ENCODE peak calls at places on chromosomes 3 and 15, in six cellular contexts. J is psoas muscle, I is kidney, A is left ventricle myocardium inferior, Y is suprapubic skin, L is fibroblast of the aortic adventitia. H is an unnamed sample.

GRCh38 chr15:46681901-46682300 is 1035.4 kb upstream of the SEMA6D start:
- DNase-seq in J (no peak), Y (no peak), L (no peak), I (no peak), A (no peak), H (no peak)

GRCh38 chr3:50251220-50251619 is 15.2 kb downstream of the GNAI2 start:
- DNase-seq in L (peak), I (no peak), J (no peak), A (no peak), Y (no peak), H (no peak)

GRCh38 chr3:187943677-187944390 is 198.6 kb upstream of the BCL6 start:
- DNase-seq in J (no peak), I (no peak), A (no peak), Y (no peak), L (peak), H (no peak)

GRCh38 chr15:74817370-74817737 is 4.7 kb downstream of the LMAN1L start:
- DNase-seq in J (peak), I (no peak), A (peak), L (no peak), Y (no peak), H (no peak)

GRCh38 chr3:4852780-4853748 is 126.2 kb upstream of the BHLHE40 start:
- DNase-seq in A (no peak), L (peak), I (no peak), Y (no peak), J (no peak), H (no peak)

GRCh38 chr15:80662756-80663553 is 32.2 kb upstream of the ABHD17C start:
- DNase-seq in A (no peak), I (no peak), Y (no peak), L (no peak), J (no peak), H (no peak)

GRCh38 chr15:26260517-26261133 is 397.5 kb upstream of the ATP10A start:
- DNase-seq in J (no peak), Y (no peak), L (peak), A (no peak), I (no peak), H (no peak)

GRCh38 chr15:87537295-87537694 is 719.2 kb downstream of the NTRK3 start:
- DNase-seq in L (no peak), I (no peak), A (no peak), J (no peak), Y (no peak), H (no peak)

GRCh38 chr3:191783039-191783438 is 322.1 kb downstream of the PYDC2 start:
- DNase-seq in I (no peak), J (no peak), A (no peak), L (no peak), Y (no peak), H (no peak)

GRCh38 chr3:101144080-101144479 is 150.9 kb upstream of the ABI3BP start:
- DNase-seq in J (no peak), I (no peak), A (no peak), L (no peak), Y (no peak), H (no peak)

GRCh38 chr3:136731274-136731884 is 20.8 kb downstream of the STAG1 start:
- DNase-seq in I (no peak), L (no peak), Y (no peak), J (no peak), A (no peak), H (no peak)

GRCh38 chr15:49137861-49138260 is 17.5 kb downstream of the COPS2 start:
- DNase-seq in I (no peak), A (no peak), J (no peak), Y (no peak), L (peak), H (no peak)

GRCh38 chr15:89587955-89588354 is 12.7 kb downstream of the TICRR start:
- DNase-seq in A (no peak), L (peak), I (no peak), J (no peak), Y (no peak), H (no peak)

GRCh38 chr3:24110051-24110450 is 165.0 kb downstream of the NR1D2 start:
- DNase-seq in A (no peak), J (no peak), L (peak), I (no peak), Y (no peak), H (no peak)

GRCh38 chr15:28002867-28003266 is 96.2 kb downstream of the OCA2 start:
- DNase-seq in I (no peak), J (no peak), Y (peak), A (no peak), L (no peak), H (no peak)

DNA sequence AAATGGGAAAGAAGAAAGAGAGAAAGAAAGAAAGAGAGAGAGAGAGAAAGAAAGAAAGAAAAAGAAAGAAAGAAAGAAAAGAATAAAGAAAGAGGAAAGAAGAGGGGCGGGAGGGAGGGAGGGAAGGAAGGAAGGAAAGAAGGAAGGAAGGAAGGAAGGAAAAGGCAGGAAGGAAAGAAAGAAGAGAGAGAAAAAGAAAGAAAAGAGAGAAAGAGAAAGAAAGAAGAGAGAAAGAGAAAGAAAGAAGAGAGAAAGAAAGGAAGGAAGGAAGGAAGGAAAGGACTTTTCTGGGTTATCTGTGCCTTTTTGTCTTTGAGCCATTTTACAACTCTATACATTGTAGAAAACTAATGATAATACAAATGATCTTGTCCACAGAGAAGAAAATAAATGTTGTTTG is 136.6 kb upstream of the SMAD3 start:
- DNase-seq in Y (no peak), J (no peak), I (no peak), A (no peak), L (no peak), H (no peak)
- TF ChIP-seq CTCF in Y (no peak), J (no peak), I (no peak), A (no peak), L (no peak), H (no peak)

DNA sequence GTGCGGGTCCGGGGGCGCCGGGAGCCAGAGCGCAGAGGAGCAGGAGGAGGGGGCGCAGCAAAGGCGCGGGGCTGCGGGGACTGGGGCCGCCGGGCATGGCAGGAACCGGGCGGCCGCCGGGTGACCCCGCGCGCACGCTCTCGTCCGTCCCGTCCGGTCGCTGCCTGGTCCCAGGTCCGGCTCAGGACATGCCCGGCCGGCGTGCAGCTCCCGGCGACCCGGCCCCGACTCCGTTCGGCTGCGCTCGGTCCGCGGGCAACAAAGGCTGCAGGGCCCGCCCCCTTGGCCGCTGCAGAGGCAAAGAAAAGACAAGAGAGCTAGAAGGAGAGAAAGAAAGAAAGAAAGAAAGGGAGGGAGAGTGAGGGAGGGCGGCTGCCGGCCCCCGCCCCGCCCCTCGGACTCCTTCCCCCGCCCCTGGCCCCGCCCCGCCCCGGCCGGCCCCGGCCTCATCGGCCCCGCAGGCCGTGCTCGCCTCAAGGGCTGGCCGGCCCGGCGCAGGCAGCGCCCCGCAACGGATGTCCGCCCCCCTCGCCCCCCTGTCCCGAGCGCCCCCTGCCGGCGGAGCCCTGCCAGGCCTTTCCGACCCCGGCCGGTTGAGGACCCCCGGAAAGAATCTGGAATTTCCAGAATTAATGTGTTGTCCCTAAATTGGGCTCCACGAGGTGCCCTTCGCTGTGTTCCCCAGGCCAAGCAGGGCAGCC is at the start of gene ADAMTS7:
- DNase-seq in A (peak), L (peak), I (peak), J (peak), Y (no peak), H (no peak)
- TF ChIP-seq CTCF in A (peak), L (peak), I (peak), J (peak), Y (peak), H (no peak)

DNA sequence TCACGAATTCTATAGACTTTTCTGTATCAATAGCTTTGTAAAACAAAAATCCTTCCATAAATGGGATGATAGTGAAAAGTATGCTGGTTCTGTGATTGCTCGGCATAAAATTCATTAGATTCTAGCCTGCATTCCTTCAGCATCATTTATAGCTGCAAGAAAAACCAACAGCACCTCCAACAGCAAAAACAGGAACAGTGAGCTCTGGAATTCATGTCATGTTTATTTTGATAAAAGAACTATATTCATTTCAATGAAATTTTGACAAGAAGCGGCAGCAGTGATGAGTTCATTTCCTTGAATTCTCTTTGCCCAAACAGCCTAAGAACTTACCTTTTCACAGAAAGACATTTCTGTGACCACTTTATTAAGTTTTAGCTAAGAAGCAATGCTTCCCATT is 515.2 kb upstream of the CCDC54 start:
- DNase-seq in I (no peak), J (no peak), L (peak), A (no peak), Y (no peak), H (no peak)
- TF ChIP-seq CTCF in I (no peak), J (no peak), L (peak), A (peak), Y (no peak), H (no peak)

GRCh38 chr3:94234177-94234788 is 171.4 kb downstream of the NSUN3 start:
- DNase-seq in A (no peak), J (no peak), I (no peak), L (peak), Y (no peak), H (no peak)
- TF ChIP-seq CTCF in A (peak), J (peak), I (peak), L (peak), Y (no peak), H (no peak)

GRCh38 chr3:149538371-149538770 is 63.9 kb downstream of the TM4SF4 start:
- DNase-seq in A (no peak), Y (no peak), L (no peak), J (no peak), I (no peak), H (no peak)

GRCh38 chr3:149542375-149543312 is 68.1 kb downstream of the TM4SF4 start:
- DNase-seq in I (no peak), L (peak), J (no peak), A (no peak), Y (no peak), H (no peak)

GRCh38 chr3:149536429-149536828 is 61.9 kb downstream of the TM4SF4 start:
- DNase-seq in J (peak), I (peak), Y (no peak), A (peak), L (peak), H (no peak)

GRCh38 chr3:149539491-149539890 is 65.0 kb downstream of the TM4SF4 start:
- DNase-seq in J (no peak), Y (no peak), A (no peak), L (peak), I (no peak), H (no peak)

DNA sequence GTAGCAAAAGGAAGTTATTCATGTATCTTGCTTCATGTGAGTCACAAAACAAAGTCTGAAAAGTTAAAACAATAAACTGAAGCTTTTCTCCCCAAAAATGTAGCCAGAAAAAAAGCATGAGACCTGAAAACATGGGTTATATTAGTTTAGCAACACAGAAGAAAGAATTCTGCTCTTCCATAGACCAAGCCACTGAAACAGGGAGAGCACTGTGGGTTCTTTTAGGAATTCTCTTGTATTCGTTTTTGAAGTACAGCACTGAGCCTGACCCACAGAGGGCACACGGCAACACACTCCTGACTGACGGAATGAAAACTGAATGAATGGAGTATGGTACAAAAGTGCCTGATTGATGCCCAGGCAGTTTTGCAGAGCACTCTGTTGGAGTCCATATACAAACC is 66.6 kb downstream of the TM4SF4 start:
- DNase-seq in I (no peak), L (peak), A (no peak), Y (no peak), J (no peak), H (no peak)
- TF ChIP-seq CTCF in I (peak), L (peak), A (no peak), Y (no peak), J (no peak), H (no peak)

GRCh38 chr3:159763466-159764210 is 225.0 kb upstream of the IL12A start:
- DNase-seq in J (peak), A (peak), Y (no peak), L (peak), I (peak), H (peak)
- TF ChIP-seq CTCF in J (peak), A (peak), Y (no peak), L (peak), I (peak), H (no peak)

DNA sequence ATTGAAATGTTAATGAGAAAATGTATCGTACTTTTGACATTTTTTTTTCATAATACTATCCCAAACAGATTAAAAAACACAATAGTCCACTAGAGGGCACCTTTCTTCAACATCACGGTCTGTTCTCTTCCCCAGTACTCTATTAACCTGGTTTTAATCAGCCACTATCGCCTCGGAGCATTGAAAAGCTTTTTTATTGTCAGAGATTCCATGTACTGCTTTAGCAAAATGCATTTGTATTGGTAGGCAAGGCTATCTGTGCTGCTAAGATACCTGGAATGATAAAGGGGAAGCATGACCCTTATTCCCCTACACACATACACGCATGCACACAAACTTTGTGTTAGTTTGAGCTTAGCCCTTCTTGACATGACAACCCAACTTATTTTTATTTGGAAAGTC is 160.1 kb upstream of the IL12A start:
- DNase-seq in A (no peak), L (peak), Y (no peak), J (no peak), I (no peak), H (no peak)
- TF ChIP-seq CTCF in A (peak), L (peak), Y (peak), J (peak), I (peak), H (no peak)

GRCh38 chr15:94383041-94383440 is 151.7 kb downstream of the MCTP2 start:
- DNase-seq in J (no peak), A (no peak), I (no peak), L (no peak), Y (no peak), H (no peak)

GRCh38 chr15:94387442-94387841 is 156.1 kb downstream of the MCTP2 start:
- DNase-seq in Y (no peak), I (no peak), L (no peak), J (no peak), A (no peak), H (no peak)

GRCh38 chr15:94383706-94384105 is 152.3 kb downstream of the MCTP2 start:
- DNase-seq in L (no peak), I (no peak), Y (no peak), A (no peak), J (no peak), H (no peak)

GRCh38 chr15:94385441-94385840 is 154.1 kb downstream of the MCTP2 start:
- DNase-seq in L (no peak), I (no peak), A (no peak), Y (no peak), J (no peak), H (no peak)

DNA sequence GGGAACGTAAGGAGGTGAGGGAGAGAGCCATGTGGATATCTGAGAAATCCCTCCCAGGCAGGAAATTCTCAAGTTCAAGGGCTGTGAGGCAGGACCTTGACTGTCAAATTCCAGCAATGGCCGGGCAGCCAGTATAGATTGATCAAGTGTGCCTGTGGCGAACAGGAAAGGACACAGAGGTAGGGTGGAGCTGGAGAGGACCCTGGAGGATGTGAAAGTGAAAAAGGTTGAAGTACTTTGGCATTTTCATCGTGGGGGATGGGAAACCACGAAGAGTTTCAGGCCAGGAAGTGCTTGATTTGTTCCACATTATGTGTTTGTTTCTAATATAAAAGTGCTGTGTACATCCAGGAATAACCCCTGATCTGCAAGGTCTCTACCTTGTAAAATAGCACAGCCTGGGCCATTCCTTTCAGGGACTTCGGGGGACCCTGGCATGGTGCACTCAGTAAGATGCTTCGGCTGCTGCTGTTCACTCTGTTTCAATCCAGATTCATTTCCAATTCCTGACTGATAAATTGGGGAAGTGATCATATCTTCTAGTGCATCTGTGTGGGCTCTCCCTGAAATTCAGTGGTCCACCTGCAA is 156.6 kb downstream of the MCTP2 start:
- DNase-seq in I (no peak), L (no peak), A (no peak), J (no peak), Y (no peak), H (no peak)
- TF ChIP-seq CTCF in I (no peak), L (no peak), A (no peak), J (no peak), Y (no peak), H (no peak)

GRCh38 chr3:178966299-178967183 is 105.1 kb downstream of the ZMAT3 start:
- DNase-seq in J (no peak), A (peak), I (no peak), Y (no peak), L (peak), H (no peak)
- TF ChIP-seq CTCF in J (peak), A (peak), I (peak), Y (no peak), L (peak), H (no peak)

GRCh38 chr3:10248184-10248983 is at the start of gene TATDN2:
- DNase-seq in Y (peak), I (peak), J (peak), A (peak), L (peak), H (peak)
- TF ChIP-seq CTCF in Y (no peak), I (no peak), J (no peak), A (peak), L (no peak), H (no peak)

H was measured in omental fat pad.